ENCODE peak calls at places on chromosome 4, in seven cellular contexts. One of them, this sample, is unnamed. For H3K36me3, the result is how much of the 10 kb centered on the place peaks cover.

GRCh38 chr4:104491826-104492771 is 2.6 kb downstream of the CXXC4 start:
- DNase-seq in Peyer's patch: peak
- DNase-seq in HepG2: no peak
- DNase-seq in heart left ventricle: no peak
- DNase-seq in K562: peak
- DNase-seq in right lobe of liver: no peak
- DNase-seq in adrenal gland: no peak
- DNase-seq in this sample: no peak

GRCh38 chr4:73379946-73380345 is 24.1 kb upstream of the ALB start:
- DNase-seq in K562: no peak
- DNase-seq in right lobe of liver: no peak
- DNase-seq in heart left ventricle: no peak
- DNase-seq in adrenal gland: no peak
- DNase-seq in Peyer's patch: no peak
- DNase-seq in HepG2: no peak
- DNase-seq in this sample: no peak

GRCh38 chr4:44046491-44046890 is 402.1 kb downstream of the KCTD8 start:
- DNase-seq in Peyer's patch: no peak
- DNase-seq in right lobe of liver: no peak
- DNase-seq in heart left ventricle: no peak
- DNase-seq in HepG2: no peak
- DNase-seq in adrenal gland: no peak
- DNase-seq in K562: no peak
- DNase-seq in this sample: no peak

GRCh38 chr4:138561906-138562305 is 319.8 kb upstream of the SLC7A11 start:
- DNase-seq in adrenal gland: no peak
- DNase-seq in K562: no peak
- DNase-seq in heart left ventricle: peak
- DNase-seq in Peyer's patch: no peak
- DNase-seq in right lobe of liver: peak
- DNase-seq in HepG2: no peak
- DNase-seq in this sample: no peak

GRCh38 chr4:16993966-16994840 is 95.8 kb upstream of the LDB2 start:
- DNase-seq in HepG2: no peak
- DNase-seq in K562: no peak
- DNase-seq in right lobe of liver: no peak
- DNase-seq in heart left ventricle: no peak
- DNase-seq in adrenal gland: no peak
- DNase-seq in Peyer's patch: no peak
- DNase-seq in this sample: no peak

GRCh38 chr4:113556382-113557134 is 205.0 kb downstream of the CAMK2D start:
- DNase-seq in K562: no peak
- DNase-seq in adrenal gland: no peak
- DNase-seq in HepG2: no peak
- DNase-seq in right lobe of liver: no peak
- DNase-seq in Peyer's patch: no peak
- DNase-seq in heart left ventricle: peak
- DNase-seq in this sample: no peak

GRCh38 chr4:94334962-94335361 is 7.7 kb downstream of the HPGDS start:
- DNase-seq in Peyer's patch: no peak
- DNase-seq in right lobe of liver: no peak
- DNase-seq in K562: no peak
- DNase-seq in heart left ventricle: no peak
- DNase-seq in adrenal gland: no peak
- DNase-seq in HepG2: no peak
- DNase-seq in this sample: no peak

GRCh38 chr4:87444741-87445140 is 22.4 kb downstream of the NUDT9 start:
- DNase-seq in K562: no peak
- DNase-seq in right lobe of liver: no peak
- DNase-seq in Peyer's patch: no peak
- DNase-seq in heart left ventricle: no peak
- DNase-seq in HepG2: no peak
- DNase-seq in adrenal gland: no peak
- DNase-seq in this sample: no peak

GRCh38 chr4:6695660-6696581 is 2.2 kb downstream of the S100P start:
- DNase-seq in Peyer's patch: peak
- DNase-seq in adrenal gland: no peak
- DNase-seq in right lobe of liver: peak
- DNase-seq in heart left ventricle: no peak
- DNase-seq in HepG2: peak
- DNase-seq in K562: no peak
- DNase-seq in this sample: peak

GRCh38 chr4:89398146-89398545 is 90.5 kb upstream of the GPRIN3 start:
- DNase-seq in Peyer's patch: no peak
- DNase-seq in heart left ventricle: no peak
- DNase-seq in right lobe of liver: no peak
- DNase-seq in HepG2: no peak
- DNase-seq in adrenal gland: no peak
- DNase-seq in K562: no peak
- DNase-seq in this sample: no peak

GRCh38 chr4:52173470-52174055 is 122.5 kb downstream of the SPATA18 start:
- DNase-seq in HepG2: no peak
- DNase-seq in Peyer's patch: no peak
- DNase-seq in adrenal gland: peak
- DNase-seq in K562: no peak
- DNase-seq in right lobe of liver: peak
- DNase-seq in heart left ventricle: peak
- DNase-seq in this sample: no peak

GRCh38 chr4:54005475-54005874 is 58.9 kb downstream of the CHIC2 start:
- DNase-seq in adrenal gland: no peak
- DNase-seq in right lobe of liver: no peak
- DNase-seq in heart left ventricle: no peak
- DNase-seq in Peyer's patch: no peak
- DNase-seq in HepG2: no peak
- DNase-seq in K562: no peak
- DNase-seq in this sample: no peak

DNA sequence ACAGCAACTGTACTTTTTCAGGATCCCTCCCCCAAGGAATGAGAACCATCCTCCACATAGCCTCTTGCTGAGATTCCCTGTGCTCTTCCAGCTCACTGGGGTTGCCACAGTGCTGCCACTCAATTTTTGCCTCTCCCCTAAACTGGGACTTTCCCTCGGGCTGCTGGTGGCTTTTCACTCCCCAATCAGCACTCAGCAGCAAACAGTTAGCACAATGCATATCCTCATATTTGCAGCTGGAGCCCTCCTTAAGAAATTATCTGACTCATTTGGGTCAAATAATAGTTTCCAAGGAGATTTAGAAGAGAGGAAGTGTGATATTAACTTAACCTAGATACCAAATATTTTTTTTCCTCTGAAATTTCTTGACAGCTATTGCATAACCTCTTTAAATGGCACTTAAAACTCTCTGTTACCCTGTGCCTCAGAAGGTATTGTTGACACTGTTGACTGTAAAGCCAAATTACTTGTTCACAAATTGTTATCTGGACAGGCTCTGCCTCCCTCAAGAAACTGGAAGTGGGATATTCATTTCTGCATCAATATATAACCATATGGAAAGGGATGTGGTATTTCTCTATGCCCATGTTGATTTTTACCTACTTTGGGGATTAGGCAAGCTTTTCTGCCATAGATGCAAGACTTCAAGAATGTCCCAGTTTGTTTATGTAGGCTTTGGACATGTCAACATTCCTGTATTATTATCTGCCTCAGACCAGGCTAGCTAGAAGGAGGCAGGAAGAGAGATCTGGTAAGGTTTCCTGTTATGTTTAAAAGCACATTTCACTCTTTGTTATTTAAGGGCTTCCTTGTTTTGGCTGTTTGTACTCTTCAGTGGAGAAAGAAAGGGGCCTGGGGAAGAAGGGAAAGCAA is 58.0 kb downstream of the SEPTIN11 start:
- DNase-seq in adrenal gland: no peak
- DNase-seq in HepG2: no peak
- DNase-seq in Peyer's patch: no peak
- DNase-seq in heart left ventricle: peak
- DNase-seq in right lobe of liver: no peak
- DNase-seq in K562: no peak
- DNase-seq in this sample: no peak
- H3K36me3 ChIP-seq in adrenal gland: under half
- H3K36me3 ChIP-seq in HepG2: under half
- H3K36me3 ChIP-seq in Peyer's patch: under half
- H3K36me3 ChIP-seq in heart left ventricle: under half
- H3K36me3 ChIP-seq in right lobe of liver: under half
- H3K36me3 ChIP-seq in K562: half or more
- H3K36me3 ChIP-seq in this sample: under half

GRCh38 chr4:40515398-40516293 is 114.0 kb downstream of the RBM47 start:
- DNase-seq in adrenal gland: peak
- DNase-seq in right lobe of liver: peak
- DNase-seq in heart left ventricle: no peak
- DNase-seq in Peyer's patch: peak
- DNase-seq in K562: peak
- DNase-seq in HepG2: peak
- DNase-seq in this sample: no peak
- TF ChIP-seq POLR2A in adrenal gland: no peak
- TF ChIP-seq POLR2A in right lobe of liver: peak
- TF ChIP-seq POLR2A in heart left ventricle: no peak
- TF ChIP-seq POLR2A in Peyer's patch: peak
- TF ChIP-seq POLR2A in K562: peak
- TF ChIP-seq POLR2A in HepG2: no peak
- TF ChIP-seq POLR2A in this sample: no peak

GRCh38 chr4:165079476-165079875 is 25.8 kb downstream of the TRIM75 start:
- DNase-seq in adrenal gland: peak
- DNase-seq in HepG2: no peak
- DNase-seq in heart left ventricle: peak
- DNase-seq in right lobe of liver: peak
- DNase-seq in K562: no peak
- DNase-seq in Peyer's patch: peak
- DNase-seq in this sample: no peak
- H3K36me3 ChIP-seq in adrenal gland: under half
- H3K36me3 ChIP-seq in HepG2: under half
- H3K36me3 ChIP-seq in heart left ventricle: under half
- H3K36me3 ChIP-seq in right lobe of liver: under half
- H3K36me3 ChIP-seq in K562: under half
- H3K36me3 ChIP-seq in Peyer's patch: under half
- H3K36me3 ChIP-seq in this sample: under half

GRCh38 chr4:40858946-40859345 is 109.2 kb downstream of the NSUN7 start:
- DNase-seq in right lobe of liver: no peak
- DNase-seq in Peyer's patch: no peak
- DNase-seq in HepG2: no peak
- DNase-seq in adrenal gland: no peak
- DNase-seq in heart left ventricle: no peak
- DNase-seq in K562: no peak
- DNase-seq in this sample: no peak

GRCh38 chr4:40856836-40857362 is 107.1 kb downstream of the NSUN7 start:
- DNase-seq in right lobe of liver: no peak
- DNase-seq in adrenal gland: peak
- DNase-seq in heart left ventricle: peak
- DNase-seq in Peyer's patch: peak
- DNase-seq in HepG2: no peak
- DNase-seq in K562: peak
- DNase-seq in this sample: peak
- TF ChIP-seq POLR2A in right lobe of liver: no peak
- TF ChIP-seq POLR2A in adrenal gland: no peak
- TF ChIP-seq POLR2A in heart left ventricle: no peak
- TF ChIP-seq POLR2A in Peyer's patch: no peak
- TF ChIP-seq POLR2A in HepG2: no peak
- TF ChIP-seq POLR2A in K562: no peak
- TF ChIP-seq POLR2A in this sample: no peak

GRCh38 chr4:128825226-128825625 is 15.7 kb downstream of the JADE1 start:
- DNase-seq in right lobe of liver: no peak
- DNase-seq in Peyer's patch: peak
- DNase-seq in adrenal gland: no peak
- DNase-seq in heart left ventricle: no peak
- DNase-seq in HepG2: no peak
- DNase-seq in K562: no peak
- DNase-seq in this sample: no peak

GRCh38 chr4:128831526-128832252 is 22.2 kb downstream of the JADE1 start:
- DNase-seq in heart left ventricle: no peak
- DNase-seq in adrenal gland: peak
- DNase-seq in right lobe of liver: no peak
- DNase-seq in K562: no peak
- DNase-seq in HepG2: peak
- DNase-seq in Peyer's patch: no peak
- DNase-seq in this sample: no peak

GRCh38 chr4:128823025-128823661 is 13.6 kb downstream of the JADE1 start:
- DNase-seq in adrenal gland: no peak
- DNase-seq in K562: no peak
- DNase-seq in HepG2: no peak
- DNase-seq in heart left ventricle: no peak
- DNase-seq in Peyer's patch: no peak
- DNase-seq in right lobe of liver: no peak
- DNase-seq in this sample: no peak

GRCh38 chr4:128830906-128831525 is 21.5 kb downstream of the JADE1 start:
- DNase-seq in Peyer's patch: no peak
- DNase-seq in adrenal gland: no peak
- DNase-seq in heart left ventricle: no peak
- DNase-seq in HepG2: no peak
- DNase-seq in right lobe of liver: no peak
- DNase-seq in K562: no peak
- DNase-seq in this sample: no peak

GRCh38 chr4:128827280-128827679 is 17.8 kb downstream of the JADE1 start:
- DNase-seq in Peyer's patch: no peak
- DNase-seq in heart left ventricle: no peak
- DNase-seq in adrenal gland: no peak
- DNase-seq in K562: no peak
- DNase-seq in right lobe of liver: no peak
- DNase-seq in HepG2: no peak
- DNase-seq in this sample: no peak
- H3K36me3 ChIP-seq in Peyer's patch: under half
- H3K36me3 ChIP-seq in heart left ventricle: under half
- H3K36me3 ChIP-seq in adrenal gland: under half
- H3K36me3 ChIP-seq in K562: under half
- H3K36me3 ChIP-seq in right lobe of liver: under half
- H3K36me3 ChIP-seq in HepG2: under half
- H3K36me3 ChIP-seq in this sample: under half